ENCODE peak calls at places on chromosomes 13 and 19, in nine cellular contexts. C is activated B cell treated with CpG ODN at 0.5 μM for 24 hours, D is astrocyte, S is BJ, Q is WTC11, F is gastrocnemius medialis, G is AG04449, Y is astrocyte of the spinal cord, W is MM.1S. L is an unnamed sample.

GRCh38 chr19:35155981-35156672 is 1.6 kb downstream of the FXYD5 start:
- DNase-seq in C (no peak), D (no peak), S (no peak), Q (no peak), F (no peak), G (no peak), Y (no peak), W (no peak), L (no peak)

GRCh38 chr13:44068737-44069136 is 189.0 kb downstream of the LACC1 start:
- DNase-seq in C (no peak), D (peak; percentile 82), S (peak; percentile 34), Q (no peak), F (no peak), G (no peak), Y (peak; percentile 85), W (no peak), L (no peak)

GRCh38 chr13:105452895-105453294 is 1082.6 kb downstream of the EFNB2 start:
- DNase-seq in C (no peak), D (no peak), S (no peak), Q (no peak), F (no peak), G (no peak), Y (no peak), W (no peak), L (no peak)

GRCh38 chr13:33545492-33545891 is 259.9 kb upstream of the STARD13 start:
- DNase-seq in C (no peak), D (no peak), S (no peak), Q (no peak), F (no peak), G (no peak), Y (no peak), W (no peak), L (no peak)

GRCh38 chr19:45599286-45599685 is 2.7 kb downstream of the GPR4 start:
- DNase-seq in C (no peak), D (no peak), S (no peak), Q (no peak), F (no peak), G (no peak), Y (no peak), W (no peak), L (no peak)

GRCh38 chr19:39398297-39398864 is 7.2 kb downstream of the MED29 start:
- DNase-seq in C (peak; percentile 60), D (peak; percentile 65), S (peak; percentile 66), Q (no peak), F (peak; percentile 83), G (no peak), Y (peak; percentile 80), W (peak; percentile 30), L (no peak)

GRCh38 chr19:18603958-18604819 is 2.4 kb downstream of the CRLF1 start:
- DNase-seq in C (no peak), D (no peak), S (no peak), Q (no peak), F (no peak), G (no peak), Y (no peak), W (no peak), L (no peak)

GRCh38 chr19:3117746-3118145 is 18.1 kb upstream of the GNA15 start:
- DNase-seq in C (no peak), D (no peak), S (no peak), Q (no peak), F (no peak), G (no peak), Y (no peak), W (no peak), L (no peak)

GRCh38 chr13:52051400-52051799 is 26.9 kb downstream of the UTP14C start:
- DNase-seq in C (no peak), D (no peak), S (no peak), Q (no peak), F (no peak), G (no peak), Y (no peak), W (no peak), L (no peak)

GRCh38 chr13:52048516-52048915 is 24.0 kb downstream of the UTP14C start:
- DNase-seq in C (no peak), D (no peak), S (no peak), Q (no peak), F (no peak), G (no peak), Y (peak; percentile 29), W (no peak), L (no peak)

GRCh38 chr13:52047463-52047862 is 23.0 kb downstream of the UTP14C start:
- DNase-seq in C (no peak), D (no peak), S (no peak), Q (no peak), F (no peak), G (no peak), Y (no peak), W (no peak), L (no peak)

DNA sequence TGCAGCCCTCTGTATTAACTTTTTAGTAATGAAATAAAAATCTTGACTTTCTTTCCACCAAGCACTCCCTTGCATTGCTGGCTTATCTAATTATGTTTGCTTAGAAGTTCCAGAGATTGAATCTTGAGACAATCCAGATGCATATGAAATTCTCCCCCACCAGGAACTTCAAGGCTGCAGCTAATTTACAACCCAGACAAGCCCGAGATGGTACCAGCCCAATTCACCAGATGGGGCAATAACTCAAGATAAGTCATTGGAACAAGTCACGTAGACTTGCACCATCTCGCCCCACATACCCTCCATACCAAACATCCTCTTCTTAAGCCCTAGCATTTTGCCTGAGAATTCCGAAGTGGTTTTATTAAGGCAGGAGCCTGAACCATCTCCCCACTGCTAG is 29.0 kb downstream of the UTP14C start:
- DNase-seq in C (no peak), D (no peak), S (no peak), Q (no peak), F (no peak), G (peak; percentile 47), Y (no peak), W (no peak), L (no peak)
- TF ChIP-seq CTCF in C (no peak), D (no peak), S (no peak), Q (no peak), F (no peak), G (no peak), Y (no peak), W (no peak), L (no peak)

GRCh38 chr13:112614835-112615234 is 26.9 kb upstream of the TUBGCP3 start:
- DNase-seq in C (no peak), D (no peak), S (no peak), Q (no peak), F (no peak), G (no peak), Y (no peak), W (no peak), L (no peak)

GRCh38 chr13:112615391-112615790 is 27.4 kb upstream of the TUBGCP3 start:
- DNase-seq in C (no peak), D (no peak), S (no peak), Q (no peak), F (no peak), G (no peak), Y (no peak), W (no peak), L (no peak)

GRCh38 chr13:112617754-112618375 is 29.9 kb upstream of the TUBGCP3 start:
- DNase-seq in C (no peak), D (no peak), S (no peak), Q (no peak), F (no peak), G (no peak), Y (no peak), W (no peak), L (no peak)

GRCh38 chr13:112618501-112618900 is 30.5 kb upstream of the TUBGCP3 start:
- DNase-seq in C (no peak), D (no peak), S (no peak), Q (no peak), F (no peak), G (no peak), Y (no peak), W (no peak), L (no peak)

DNA sequence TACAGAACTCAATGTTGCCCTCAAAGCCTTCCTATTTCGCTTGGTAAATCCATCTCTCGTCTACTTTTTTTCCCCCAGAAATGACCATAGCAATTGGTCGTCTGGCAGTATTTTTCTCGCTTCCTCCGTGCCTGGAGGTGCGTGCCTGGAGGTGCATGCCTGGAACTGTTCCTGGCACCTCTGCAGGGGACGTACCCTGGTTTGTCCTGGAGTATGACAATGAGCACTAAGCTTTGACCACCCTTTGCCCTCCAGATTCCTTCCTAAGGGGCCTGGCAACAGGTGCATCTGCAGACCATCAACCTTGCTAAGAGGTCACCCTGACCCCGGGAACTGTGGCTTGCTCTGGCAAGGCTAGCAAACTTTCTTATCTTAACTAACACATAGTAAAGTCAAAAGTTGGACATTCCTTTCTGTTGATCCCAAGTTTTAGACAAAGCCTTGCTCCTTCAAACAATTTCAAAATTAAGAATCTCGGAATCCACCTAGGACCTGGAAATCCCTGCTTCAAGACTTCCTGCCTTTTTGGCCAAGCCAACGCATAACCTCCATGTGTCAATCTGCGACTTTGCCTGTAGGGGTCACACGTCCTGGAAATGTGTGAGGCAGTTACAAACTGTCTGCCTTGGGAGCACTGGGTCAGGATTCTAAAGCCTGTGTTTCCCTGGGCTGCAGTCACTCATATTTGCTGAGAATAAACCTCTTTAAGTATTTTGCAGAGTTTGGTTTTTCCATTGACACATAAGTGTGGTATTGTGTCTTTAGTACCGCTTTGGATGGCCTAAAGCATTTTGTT is 28.8 kb upstream of the TUBGCP3 start:
- DNase-seq in C (no peak), D (peak; percentile 9), S (no peak), Q (peak; percentile 47), F (no peak), G (no peak), Y (peak; percentile 13), W (peak; percentile 36), L (no peak)
- TF ChIP-seq CTCF in C (no peak), D (peak; percentile 36), S (peak; percentile 69), Q (peak; percentile 56), F (peak; percentile 14), G (peak; percentile 70), Y (peak; percentile 62), W (peak; percentile 71), L (peak; percentile 39)

GRCh38 chr19:861756-862528 is 2.5 kb downstream of the CFD start:
- DNase-seq in C (peak; percentile 43), D (no peak), S (no peak), Q (peak; percentile 96), F (no peak), G (no peak), Y (peak; percentile 23), W (peak; percentile 66), L (no peak)
- TF ChIP-seq CTCF in C (no peak), D (no peak), S (peak; percentile 28), Q (no peak), F (no peak), G (no peak), Y (peak; percentile 21), W (no peak), L (no peak)

GRCh38 chr19:41354343-41354974 is 737 bp upstream of the TGFB1 start:
- DNase-seq in C (no peak), D (no peak), S (no peak), Q (no peak), F (no peak), G (no peak), Y (no peak), W (no peak), L (no peak)

GRCh38 chr19:41351339-41352245 is 2.1 kb downstream of the TGFB1 start:
- DNase-seq in C (peak; percentile 83), D (peak; percentile 46), S (no peak), Q (peak; percentile 47), F (peak; percentile 37), G (no peak), Y (peak; percentile 60), W (peak; percentile 56), L (no peak)

GRCh38 chr19:41353466-41354342 is at the start of gene TGFB1:
- DNase-seq in C (peak; percentile 92), D (peak; percentile 72), S (peak; percentile 25), Q (peak; percentile 78), F (peak; percentile 63), G (no peak), Y (peak; percentile 89), W (peak; percentile 84), L (peak; percentile 97)

GRCh38 chr19:41352279-41352608 is 1.5 kb downstream of the TGFB1 start:
- DNase-seq in C (no peak), D (no peak), S (no peak), Q (no peak), F (no peak), G (no peak), Y (no peak), W (no peak), L (no peak)

GRCh38 chr19:41352609-41353465 is 885 bp downstream of the TGFB1 start:
- DNase-seq in C (peak; percentile 83), D (no peak), S (no peak), Q (peak; percentile 75), F (peak; percentile 35), G (no peak), Y (peak; percentile 46), W (peak; percentile 70), L (no peak)
- TF ChIP-seq CTCF in C (no peak), D (peak; percentile 21), S (peak; percentile 81), Q (no peak), F (peak; percentile 19), G (peak; percentile 67), Y (peak; percentile 65), W (peak; percentile 70), L (peak; percentile 29)

L was measured in D721Med.